ENCODE peak calls at places on chromosome 22, in four cellular contexts. X, I, E and C are unnamed samples.
A peak's percentile ranks its signal among the peaks of the same experiment; 100 is the strongest.

GRCh38 chr22:40491990-40492631 is 121.7 kb downstream of the SGSM3 start:
- DNase-seq in X (no peak), I (no peak), E (no peak), C (no peak)

GRCh38 chr22:37680191-37680851 is 4.9 kb downstream of the LGALS1 start:
- DNase-seq in X (no peak), I (no peak), E (no peak), C (no peak)

GRCh38 chr22:24772493-24773220 is 1.9 kb downstream of the PIWIL3 start:
- DNase-seq in X (no peak), I (no peak), E (no peak), C (peak; percentile 19)

GRCh38 chr22:23512738-23513137 is 67.4 kb downstream of the IGLL1 start:
- DNase-seq in X (no peak), I (no peak), E (peak; percentile 23), C (no peak)

GRCh38 chr22:17035246-17035645 is 27.2 kb upstream of the GAB4 start:
- DNase-seq in X (no peak), I (no peak), E (no peak), C (no peak)

GRCh38 chr22:19130959-19131684 is at the start of gene TSSK2:
- DNase-seq in X (no peak), I (no peak), E (no peak), C (no peak)

GRCh38 chr22:33221566-33221965 is 163.4 kb upstream of the SYN3 start:
- DNase-seq in X (no peak), I (no peak), E (no peak), C (peak; percentile 1)

GRCh38 chr22:22352376-22352999 is 107.9 kb downstream of the VPREB1 start:
- DNase-seq in X (no peak), I (no peak), E (no peak), C (no peak)

GRCh38 chr22:32583074-32583677 is 108.6 kb downstream of the FBXO7 start:
- DNase-seq in X (no peak), I (no peak), E (no peak), C (no peak)

GRCh38 chr22:40035351-40035750 is 40.6 kb downstream of the FAM83F start:
- DNase-seq in X (no peak), I (no peak), E (no peak), C (no peak)

GRCh38 chr22:29256606-29257325 is 11.0 kb downstream of the RHBDD3 start:
- DNase-seq in X (no peak), I (no peak), E (no peak), C (no peak)

GRCh38 chr22:21760640-21761039 is 25.0 kb upstream of the YPEL1 start:
- DNase-seq in X (no peak), I (peak; percentile 84), E (no peak), C (no peak)

GRCh38 chr22:49350441-49351121 is 477.1 kb downstream of the BRD1 start:
- DNase-seq in X (no peak), I (no peak), E (no peak), C (no peak)

GRCh38 chr22:42807185-42807584 is 49.9 kb downstream of the ARFGAP3 start:
- DNase-seq in X (no peak), I (no peak), E (no peak), C (no peak)

GRCh38 chr22:49856766-49857618 is 3.3 kb downstream of the ZBED4 start:
- DNase-seq in X (no peak), I (no peak), E (no peak), C (no peak)

GRCh38 chr22:23245799-23246136 is 65.5 kb downstream of the BCR start:
- DNase-seq in X (no peak), I (no peak), E (no peak), C (no peak)

GRCh38 chr22:17862646-17863181 is 88.4 kb upstream of the BID start:
- DNase-seq in X (no peak), I (no peak), E (no peak), C (no peak)

GRCh38 chr22:49294656-49295464 is 532.8 kb downstream of the BRD1 start:
- DNase-seq in X (no peak), I (no peak), E (no peak), C (no peak)

GRCh38 chr22:38845368-38845740 is 1.5 kb upstream of the NPTXR start:
- DNase-seq in X (no peak), I (no peak), E (peak; percentile 5), C (no peak)

GRCh38 chr22:38843716-38844660 is at the start of gene NPTXR:
- DNase-seq in X (peak; percentile 9), I (no peak), E (peak; percentile 81), C (no peak)

GRCh38 chr22:38842512-38843200 is 1.2 kb downstream of the NPTXR start:
- DNase-seq in X (no peak), I (no peak), E (peak; percentile 21), C (no peak)

GRCh38 chr22:38843201-38843715 is 570 bp downstream of the NPTXR start:
- DNase-seq in X (peak; percentile 5), I (peak; percentile 52), E (peak; percentile 83), C (no peak)

GRCh38 chr22:38844661-38845367 is 986 bp upstream of the NPTXR start:
- DNase-seq in X (no peak), I (no peak), E (peak; percentile 23), C (no peak)
- H3K4me3 ChIP-seq in X (no peak overlapping the region), I (no peak overlapping the region), E (no peak overlapping the region), C (no peak overlapping the region)

DNA sequence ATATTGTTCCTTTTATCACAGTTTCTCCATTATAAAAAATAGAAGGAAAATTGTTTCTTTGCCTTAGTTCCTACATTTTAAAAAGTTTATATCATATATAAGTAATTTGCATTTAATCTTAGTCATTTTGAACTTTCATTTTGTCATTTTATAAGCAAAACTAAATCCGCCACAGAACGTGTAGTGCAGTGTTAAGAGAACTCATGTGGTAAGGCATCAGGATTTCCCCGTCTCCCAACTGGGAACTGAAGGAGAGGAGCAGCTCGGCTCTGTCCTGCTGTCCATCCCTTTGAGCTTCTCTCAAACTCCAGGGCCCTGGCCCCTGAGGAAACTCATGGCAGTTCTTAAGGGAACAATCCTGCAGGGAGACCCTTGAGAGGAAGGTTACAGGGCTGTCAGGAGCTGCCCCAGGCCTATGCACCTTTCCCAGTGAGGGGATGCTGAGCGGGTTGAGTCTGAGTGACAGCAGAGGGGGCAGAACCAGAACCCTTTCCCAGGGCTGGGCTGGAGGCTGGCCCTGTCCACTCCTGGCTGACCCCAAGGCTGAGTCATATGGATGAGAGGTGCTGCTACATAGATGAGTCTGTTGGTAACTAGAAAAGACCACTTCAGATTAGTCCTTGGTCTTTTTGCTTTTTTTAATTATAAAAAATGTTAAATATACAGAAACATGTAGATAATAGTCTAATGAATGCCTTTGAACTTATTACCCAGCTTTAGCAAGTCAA is 333.1 kb downstream of the TBC1D22A start:
- DNase-seq in X (no peak), I (no peak), E (no peak), C (no peak)
- H3K4me3 ChIP-seq in X (no peak overlapping the region), I (no peak overlapping the region), E (no peak overlapping the region), C (no peak overlapping the region)

GRCh38 chr22:38706885-38707180 is 1.1 kb downstream of the GTPBP1 start:
- DNase-seq in X (no peak), I (no peak), E (no peak), C (no peak)

GRCh38 chr22:38705235-38706100 is at the start of gene GTPBP1:
- DNase-seq in X (peak; percentile 97), I (peak; percentile 100), E (peak; percentile 98), C (peak; percentile 100)

GRCh38 chr22:38707984-38708383 is 2.2 kb downstream of the GTPBP1 start:
- DNase-seq in X (no peak), I (no peak), E (no peak), C (no peak)

GRCh38 chr22:38706101-38706884 is 549 bp downstream of the GTPBP1 start:
- DNase-seq in X (no peak), I (no peak), E (peak; percentile 82), C (no peak)

GRCh38 chr22:38707346-38707745 is 1.6 kb downstream of the GTPBP1 start:
- DNase-seq in X (no peak), I (no peak), E (no peak), C (peak; percentile 25)
- H3K4me3 ChIP-seq in X (peak overlapping the region; percentile 95), I (peak overlapping the region; percentile 88), E (peak overlapping the region; percentile 71), C (peak overlapping the region; percentile 61)

GRCh38 chr22:31081963-31082605 is 966 bp downstream of the SMTN start:
- DNase-seq in X (no peak), I (no peak), E (no peak), C (no peak)

GRCh38 chr22:31084811-31085492 is 3.8 kb downstream of the SMTN start:
- DNase-seq in X (peak; percentile 72), I (peak; percentile 50), E (peak; percentile 96), C (no peak)

GRCh38 chr22:31082606-31083376 is 1.7 kb downstream of the SMTN start:
- DNase-seq in X (no peak), I (no peak), E (peak; percentile 89), C (no peak)

GRCh38 chr22:31083923-31084810 is 3.0 kb downstream of the SMTN start:
- DNase-seq in X (no peak), I (no peak), E (no peak), C (no peak)

DNA sequence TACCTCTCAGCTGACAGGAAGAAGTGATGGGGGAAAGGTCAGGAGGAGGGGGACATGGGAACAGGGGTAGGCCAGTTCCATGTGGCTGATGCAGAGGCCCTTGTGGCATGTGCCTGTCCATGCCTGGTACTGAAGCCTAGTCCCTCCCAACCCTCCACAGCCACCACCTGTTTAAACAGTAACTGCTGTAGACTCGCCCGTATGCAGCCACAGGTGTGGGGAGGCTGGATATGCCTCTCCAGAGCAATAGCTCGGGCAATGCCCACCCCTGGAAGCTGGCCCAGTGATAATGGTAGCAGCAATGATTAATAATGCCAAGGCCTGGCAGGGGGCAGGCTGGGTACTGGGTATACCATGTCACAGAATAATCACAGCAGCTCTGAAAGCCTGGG is 2.3 kb downstream of the SMTN start:
- DNase-seq in X (no peak), I (no peak), E (peak; percentile 59), C (no peak)
- H3K4me3 ChIP-seq in X (no peak overlapping the region), I (peak overlapping the region; percentile 91), E (peak overlapping the region; percentile 74), C (peak overlapping the region; percentile 72)

DNA sequence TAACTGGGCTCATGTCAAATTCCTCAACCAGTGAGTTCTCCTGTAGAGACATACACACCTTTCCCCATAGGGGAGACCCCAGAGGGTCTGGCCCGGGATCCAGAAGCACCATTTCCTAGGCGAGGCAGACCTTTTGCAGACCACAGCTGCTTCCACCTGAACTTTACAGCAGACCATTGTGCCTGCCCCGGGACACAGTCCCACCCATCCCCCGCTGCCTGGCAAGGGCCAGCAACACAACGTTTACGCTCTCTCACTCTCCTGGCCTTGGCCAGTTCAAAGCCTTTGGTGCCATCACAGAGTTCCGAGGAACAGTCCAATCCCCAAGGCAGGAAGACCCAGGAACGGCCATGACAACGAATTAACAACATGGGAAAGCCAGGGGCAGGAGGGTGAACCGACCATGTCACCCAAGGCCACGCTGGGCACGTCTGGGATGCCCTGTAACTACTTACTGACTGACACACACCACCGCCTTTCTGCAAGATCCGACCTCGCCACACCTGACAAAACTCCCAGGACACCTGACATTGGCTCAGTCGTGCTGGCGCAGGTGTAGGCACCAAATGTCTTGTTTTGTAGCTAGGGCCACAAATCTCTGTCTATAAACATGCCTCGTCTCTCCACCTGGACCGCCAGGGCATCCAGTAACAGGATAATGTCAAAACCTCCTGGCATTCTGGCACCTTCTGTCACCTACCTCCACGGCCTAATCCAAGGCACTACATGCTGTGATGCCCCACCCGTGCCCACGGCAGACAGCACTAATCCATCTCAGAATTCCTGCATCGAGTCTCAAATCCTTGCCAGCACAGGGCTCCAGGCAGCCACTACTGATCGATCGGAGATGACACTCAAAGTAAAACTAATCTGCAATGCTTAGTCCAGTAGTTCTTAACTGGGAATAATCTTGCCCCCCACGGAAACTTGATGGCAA is 51.3 kb downstream of the MYH9 start:
- DNase-seq in X (no peak), I (no peak), E (peak; percentile 50), C (no peak)
- H3K4me3 ChIP-seq in X (no peak overlapping the region), I (no peak overlapping the region), E (no peak overlapping the region), C (no peak overlapping the region)